ENCODE peak calls at places on chromosomes 2 and 18, in nine cellular contexts. N is lower lobe of right lung, K is PC-3, F is fibroblast of lung, P is body of pancreas, E is AG09309, A is bronchial epithelial cell, R is neural crest cell, C is stomach. W is an unnamed sample.

GRCh38 chr2:453132-453531 is 165.2 kb upstream of the ALKAL2 start:
- DNase-seq in C (no peak), R (no peak), E (no peak), N (no peak), F (no peak), P (no peak), A (no peak), K (no peak), W (no peak)

GRCh38 chr2:46849741-46850474 is 65.7 kb downstream of the MCFD2 start:
- DNase-seq in N (no peak), E (no peak), P (no peak), C (peak; percentile 51), R (no peak), F (peak; percentile 96), A (peak; percentile 67), K (peak; percentile 92), W (peak; percentile 77)

GRCh38 chr2:156435725-156436476 is at the start of gene GPD2:
- DNase-seq in K (peak; percentile 91), E (peak; percentile 59), C (peak; percentile 92), F (peak; percentile 88), N (peak; percentile 97), R (peak; percentile 76), A (peak; percentile 71), P (peak; percentile 93), W (peak; percentile 95)

GRCh38 chr2:220504890-220505564 is 877.6 kb downstream of the SLC4A3 start:
- DNase-seq in K (peak; percentile 86), E (no peak), P (no peak), A (peak; percentile 93), N (no peak), F (peak; percentile 49), C (no peak), R (no peak), W (no peak)

GRCh38 chr18:58412844-58413666 is 215.8 kb downstream of the ALPK2 start:
- DNase-seq in F (no peak), A (no peak), N (no peak), P (no peak), C (no peak), K (no peak), R (no peak), E (no peak), W (no peak)

GRCh38 chr2:239827511-239827865 is 197.7 kb downstream of the NDUFA10 start:
- DNase-seq in C (peak; percentile 21), R (no peak), E (no peak), F (no peak), P (no peak), N (no peak), A (no peak), K (no peak), W (peak; percentile 8)

GRCh38 chr2:28982381-28982950 is 1.4 kb downstream of the TOGARAM2 start:
- DNase-seq in A (no peak), K (no peak), P (no peak), N (no peak), C (no peak), F (no peak), R (no peak), E (no peak), W (no peak)

GRCh38 chr2:239589270-239589825 is 188.5 kb upstream of the HDAC4 start:
- DNase-seq in E (no peak), C (no peak), N (peak; percentile 32), A (no peak), K (no peak), F (no peak), P (no peak), R (no peak), W (no peak)

GRCh38 chr2:29517421-29517820 is 402.2 kb downstream of the CLIP4 start:
- DNase-seq in R (no peak), E (no peak), P (no peak), N (no peak), A (no peak), K (no peak), C (no peak), F (no peak), W (no peak)

GRCh38 chr18:52670903-52671302 is 330.9 kb downstream of the DCC start:
- DNase-seq in K (peak; percentile 26), A (peak; percentile 8), P (no peak), C (no peak), E (no peak), R (no peak), N (no peak), F (peak; percentile 46), W (no peak)

GRCh38 chr2:142750858-142751257 is 126.6 kb upstream of the KYNU start:
- DNase-seq in C (no peak), K (no peak), N (no peak), A (no peak), R (no peak), F (no peak), P (no peak), E (no peak), W (no peak)

GRCh38 chr18:10559566-10560456 is 34.0 kb downstream of the NAPG start:
- DNase-seq in K (no peak), N (no peak), P (no peak), R (no peak), F (no peak), A (no peak), E (no peak), C (no peak), W (no peak)

GRCh38 chr2:201699384-201699783 is 940 bp upstream of the MPP4 start:
- DNase-seq in A (no peak), E (no peak), C (no peak), F (peak; percentile 10), K (no peak), N (no peak), R (no peak), P (no peak), W (no peak)

GRCh38 chr2:83665894-83666293 is 793.2 kb downstream of the SUCLG1 start:
- DNase-seq in K (peak; percentile 79), N (no peak), F (peak; percentile 63), C (no peak), R (no peak), E (no peak), P (no peak), A (peak; percentile 97), W (no peak)

DNA sequence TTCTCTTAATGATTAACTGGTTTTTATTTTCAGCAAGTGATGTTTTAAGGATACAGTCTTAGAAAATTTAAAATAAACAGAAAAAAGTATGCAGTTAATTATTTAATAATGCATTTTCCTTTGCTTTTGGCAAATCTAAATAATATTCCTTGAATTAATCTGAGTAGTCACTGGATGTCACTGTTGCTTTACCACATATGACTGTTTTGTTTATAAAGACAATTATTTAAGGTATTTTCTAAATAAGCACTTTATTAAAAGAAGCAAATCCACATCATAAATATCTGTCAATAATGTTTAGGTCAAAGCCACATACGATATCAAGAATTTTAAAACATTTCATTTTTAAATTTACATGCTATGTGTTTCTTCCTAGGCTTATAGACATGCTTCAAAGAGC is 40.6 kb upstream of the TFPI start:
- DNase-seq in R (no peak), P (no peak), A (no peak), K (no peak), E (no peak), C (no peak), N (no peak), F (peak; percentile 65), W (no peak)
- TF ChIP-seq CTCF in R (no peak), P (no peak), A (no peak), K (peak; percentile 45), E (no peak), C (no peak), N (no peak), F (peak; percentile 18), W (peak; percentile 30)

GRCh38 chr2:133566967-133567645 is 1.2 kb downstream of the NCKAP5 start:
- DNase-seq in P (no peak), F (peak; percentile 86), A (peak; percentile 77), C (peak; percentile 49), K (peak; percentile 82), E (no peak), N (peak; percentile 44), R (no peak), W (peak; percentile 57)

GRCh38 chr2:133570547-133570946 is 2.3 kb upstream of the NCKAP5 start:
- DNase-seq in F (no peak), C (no peak), R (no peak), E (no peak), A (no peak), P (no peak), N (no peak), K (no peak), W (no peak)

GRCh38 chr2:133569416-133569815 is 1.2 kb upstream of the NCKAP5 start:
- DNase-seq in F (no peak), N (no peak), R (no peak), A (no peak), P (no peak), C (no peak), K (no peak), E (no peak), W (no peak)

GRCh38 chr2:133568598-133568997 is 335 bp upstream of the NCKAP5 start:
- DNase-seq in A (peak; percentile 75), K (peak; percentile 60), P (no peak), E (no peak), F (no peak), R (no peak), C (no peak), N (no peak), W (no peak)

GRCh38 chr2:133568172-133568571 is at the start of gene NCKAP5:
- DNase-seq in K (peak; percentile 59), P (peak; percentile 18), N (no peak), C (peak; percentile 49), R (peak; percentile 14), F (peak; percentile 67), A (peak; percentile 68), E (no peak), W (peak; percentile 10)
- TF ChIP-seq CTCF in K (no peak), P (no peak), N (peak; percentile 7), C (no peak), R (peak; percentile 43), F (peak; percentile 36), A (no peak), E (no peak), W (no peak)

DNA sequence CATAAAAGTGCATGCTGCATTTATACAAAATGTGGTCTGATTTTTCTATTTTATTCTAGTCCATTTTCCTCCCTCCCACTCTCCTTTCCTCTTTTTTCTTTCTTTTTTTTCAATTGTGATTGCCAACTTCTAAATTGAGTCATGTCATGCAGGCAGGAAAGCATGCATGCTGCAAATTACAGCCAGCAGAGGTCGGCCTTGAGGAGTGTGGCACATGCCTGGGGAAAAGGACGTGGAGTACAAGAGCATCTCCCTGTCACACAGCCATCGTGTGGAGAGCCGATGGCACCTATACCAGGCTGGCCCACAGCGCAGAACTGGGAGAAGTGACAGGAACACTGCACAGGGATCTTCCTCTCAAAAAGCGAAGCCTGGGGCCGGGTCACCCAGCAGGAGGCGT is 17.8 kb downstream of the LCT start:
- DNase-seq in K (peak; percentile 36), E (no peak), C (no peak), A (peak; percentile 29), N (no peak), F (peak; percentile 17), R (peak; percentile 10), P (no peak), W (no peak)
- TF ChIP-seq CTCF in K (peak; percentile 61), E (peak; percentile 65), C (no peak), A (peak; percentile 47), N (no peak), F (peak; percentile 36), R (peak; percentile 25), P (no peak), W (peak; percentile 13)

DNA sequence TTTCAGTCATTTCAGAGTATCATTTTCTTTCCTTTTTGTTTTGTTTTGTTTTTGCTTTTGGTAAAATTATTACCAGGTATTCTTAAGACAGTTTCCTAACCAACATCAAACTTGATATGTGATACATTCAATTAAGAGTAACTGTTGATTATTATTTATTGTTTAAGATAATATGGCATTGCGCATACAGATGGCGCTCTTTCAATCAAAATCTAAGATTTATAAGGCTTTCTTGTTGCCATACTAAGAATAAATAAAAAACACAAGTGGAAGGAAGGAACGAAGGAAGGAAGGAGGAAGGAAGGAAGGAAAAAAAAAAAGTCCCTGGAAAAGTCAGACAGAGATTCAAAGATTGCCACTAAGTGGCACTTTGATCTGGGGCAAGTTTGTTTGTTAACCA is 1308.7 kb upstream of the FAM98A start:
- DNase-seq in C (no peak), N (no peak), F (no peak), K (no peak), R (no peak), P (no peak), E (no peak), A (no peak), W (no peak)
- TF ChIP-seq CTCF in C (no peak), N (no peak), F (no peak), K (peak; percentile 38), R (peak; percentile 23), P (no peak), E (no peak), A (no peak), W (no peak)

W was measured in heart left ventricle.